ENCODE peak calls at places on chromosomes 2 and 18, in eight cellular contexts. E is AG04450; G is midbrain; Y is stimulated activated CD4-positive, alpha-beta T cell treated with anti-CD3 and anti-CD28 coated beads, Interleukin-1b, Interleukin-23, amount 100 ng/mL, for 4 hours; U is ACHN; F is tibial nerve; Z is NCI-H1105 treated with DMSO at 0.1 percent for 48 hours; J is NCI-H1092. B is an unnamed sample.
A peak's percentile ranks its signal among the peaks of the same experiment; 100 is the strongest.

GRCh38 chr2:71620116-71620515 is 166.8 kb downstream of the DYSF start:
- DNase-seq in G (no peak), U (no peak), F (peak; percentile 4), Z (no peak), Y (no peak), J (no peak), E (no peak), B (no peak)

GRCh38 chr2:102256281-102256680 is 55.1 kb upstream of the IL1RL1 start:
- DNase-seq in Y (no peak), J (no peak), G (no peak), Z (peak; percentile 42), F (no peak), U (peak; percentile 41), E (no peak), B (no peak)

GRCh38 chr18:36398419-36398818 is 100.9 kb downstream of the FHOD3 start:
- DNase-seq in Y (no peak), F (no peak), E (no peak), J (no peak), G (no peak), U (no peak), Z (no peak), B (no peak)

GRCh38 chr2:68196120-68196716 is 38.5 kb downstream of the PNO1 start:
- DNase-seq in G (no peak), F (peak; percentile 53), Z (peak; percentile 23), U (peak; percentile 77), E (no peak), Y (no peak), J (no peak), B (peak; percentile 26)

GRCh38 chr2:175478369-175478768 is 296.9 kb upstream of the ATP5MC3 start:
- DNase-seq in E (no peak), J (no peak), Y (no peak), Z (no peak), G (no peak), F (no peak), U (no peak), B (no peak)

GRCh38 chr2:41313082-41313481 is 734.7 kb upstream of the PKDCC start:
- DNase-seq in U (no peak), J (no peak), E (no peak), Z (no peak), G (no peak), F (no peak), Y (no peak), B (no peak)

GRCh38 chr2:197628043-197628500 is 47.3 kb downstream of the RFTN2 start:
- DNase-seq in Z (no peak), Y (no peak), G (peak; percentile 83), J (no peak), E (no peak), U (no peak), F (peak; percentile 6), B (no peak)

GRCh38 chr2:58925676-58926081 is 684.6 kb upstream of the FANCL start:
- DNase-seq in F (peak; percentile 7), Y (no peak), G (peak; percentile 46), Z (no peak), U (no peak), J (no peak), E (no peak), B (no peak)

GRCh38 chr2:23596316-23596885 is 211.4 kb downstream of the KLHL29 start:
- DNase-seq in U (no peak), Y (no peak), G (no peak), J (no peak), Z (no peak), E (no peak), F (no peak), B (no peak)

GRCh38 chr18:11995445-11996189 is 14.3 kb downstream of the IMPA2 start:
- DNase-seq in G (peak; percentile 55), F (peak; percentile 77), U (peak; percentile 69), J (peak; percentile 7), Y (peak; percentile 41), Z (no peak), E (peak; percentile 48), B (no peak)

GRCh38 chr2:237196866-237197618 is 111.4 kb downstream of the COPS8 start:
- DNase-seq in J (peak; percentile 10), Z (no peak), G (no peak), U (no peak), F (peak; percentile 5), Y (no peak), E (peak; percentile 91), B (no peak)

GRCh38 chr2:86477349-86477748 is 36.2 kb downstream of the KDM3A start:
- DNase-seq in E (no peak), F (no peak), Z (no peak), U (no peak), J (no peak), Y (no peak), G (no peak), B (no peak)

GRCh38 chr2:120516323-120517314 is 170.7 kb downstream of the INHBB start:
- DNase-seq in Y (no peak), G (no peak), Z (no peak), J (no peak), E (no peak), U (no peak), F (no peak), B (no peak)

GRCh38 chr18:32308493-32309120 is 118.8 kb downstream of the MEP1B start:
- DNase-seq in U (peak; percentile 71), Z (no peak), F (no peak), E (peak; percentile 70), J (no peak), G (no peak), Y (no peak), B (peak; percentile 41)